ENCODE peak calls at places on chromosomes 1 and 21, in four cellular contexts. V is IMR-90, B is A549, W is GM12878. X is an unnamed sample.

GRCh38 chr1:219340796-219341195 is 167.1 kb downstream of the LYPLAL1 start:
- DNase-seq in V (peak), B (no peak), W (no peak), X (no peak)

GRCh38 chr1:1680912-1681273 is 11.7 kb downstream of the SLC35E2B start:
- DNase-seq in B (no peak), V (no peak), W (no peak), X (peak)

GRCh38 chr1:156241926-156242325 is at the start of gene BGLAP:
- DNase-seq in W (no peak), V (no peak), B (no peak), X (no peak)

GRCh38 chr1:107153033-107153432 is 12.2 kb downstream of the NTNG1 start:
- DNase-seq in B (no peak), V (no peak), W (no peak), X (no peak)

GRCh38 chr1:225820522-225821120 is 10.7 kb downstream of the EPHX1 start:
- DNase-seq in W (no peak), V (no peak), B (no peak), X (no peak)

GRCh38 chr1:26541431-26541815 is 11.9 kb downstream of the RPS6KA1 start:
- DNase-seq in V (no peak), W (no peak), B (no peak), X (no peak)

GRCh38 chr1:44801491-44802305 is 1.5 kb downstream of the PLK3 start:
- DNase-seq in B (no peak), V (no peak), W (no peak), X (peak)

GRCh38 chr1:171210355-171210754 is 25.3 kb downstream of the FMO2 start:
- DNase-seq in V (no peak), B (no peak), W (no peak), X (no peak)

GRCh38 chr1:81679972-81680371 is 120.8 kb upstream of the ADGRL2 start:
- DNase-seq in W (no peak), V (peak), B (no peak), X (no peak)

GRCh38 chr1:90823686-90824085 is 106.6 kb upstream of the BARHL2 start:
- DNase-seq in B (no peak), W (no peak), V (no peak), X (no peak)

GRCh38 chr1:17339521-17339920 is 31.5 kb downstream of the PADI4 start:
- DNase-seq in W (no peak), B (no peak), V (no peak), X (no peak)

GRCh38 chr1:201916649-201917249 is 28.1 kb downstream of the SHISA4 start:
- DNase-seq in V (peak), B (peak), W (no peak), X (peak)

GRCh38 chr1:50978144-50978851 is 8.3 kb downstream of the CDKN2C start:
- DNase-seq in B (no peak), W (no peak), V (peak), X (peak)

GRCh38 chr1:219952361-219952760 is 24.0 kb upstream of the SLC30A10 start:
- DNase-seq in V (no peak), B (no peak), W (no peak), X (no peak)

GRCh38 chr1:23904748-23905357 is 8.3 kb downstream of the CNR2 start:
- DNase-seq in B (no peak), V (no peak), W (peak), X (no peak)
- TF ChIP-seq ELK1 in B (no peak), V (no peak), W (no peak), X (no peak)

DNA sequence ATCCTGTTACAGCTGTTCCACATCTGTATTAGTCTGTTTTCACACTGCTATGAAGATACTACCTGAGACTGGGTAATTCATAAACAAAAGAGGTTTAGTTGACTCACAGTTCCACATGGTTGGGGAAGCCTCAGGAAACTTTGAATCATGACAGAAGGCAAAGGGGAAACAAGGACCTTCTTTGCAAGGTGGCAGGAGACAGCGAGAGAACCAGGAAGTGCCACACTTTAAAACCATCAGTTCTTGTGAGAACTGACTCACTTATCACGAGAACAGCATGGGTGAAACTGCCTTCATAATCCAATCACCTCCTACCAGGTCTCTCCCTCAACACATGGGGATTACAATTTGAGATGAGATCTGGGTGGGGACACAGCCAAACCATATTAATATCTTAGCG is 110.3 kb upstream of the TRABD2B start:
- DNase-seq in V (no peak), B (no peak), W (no peak), X (no peak)
- TF ChIP-seq ELK1 in V (no peak), B (no peak), W (no peak), X (no peak)

GRCh38 chr1:211525101-211525676 is 33.2 kb upstream of the RD3 start:
- DNase-seq in V (no peak), B (no peak), W (no peak), X (no peak)

GRCh38 chr1:211527888-211528287 is 35.9 kb upstream of the RD3 start:
- DNase-seq in V (no peak), B (no peak), W (no peak), X (no peak)

GRCh38 chr1:211526101-211526500 is 34.1 kb upstream of the RD3 start:
- DNase-seq in B (no peak), V (no peak), W (no peak), X (no peak)

GRCh38 chr1:211529011-211529410 is 37.0 kb upstream of the RD3 start:
- DNase-seq in B (no peak), V (no peak), W (no peak), X (no peak)

DNA sequence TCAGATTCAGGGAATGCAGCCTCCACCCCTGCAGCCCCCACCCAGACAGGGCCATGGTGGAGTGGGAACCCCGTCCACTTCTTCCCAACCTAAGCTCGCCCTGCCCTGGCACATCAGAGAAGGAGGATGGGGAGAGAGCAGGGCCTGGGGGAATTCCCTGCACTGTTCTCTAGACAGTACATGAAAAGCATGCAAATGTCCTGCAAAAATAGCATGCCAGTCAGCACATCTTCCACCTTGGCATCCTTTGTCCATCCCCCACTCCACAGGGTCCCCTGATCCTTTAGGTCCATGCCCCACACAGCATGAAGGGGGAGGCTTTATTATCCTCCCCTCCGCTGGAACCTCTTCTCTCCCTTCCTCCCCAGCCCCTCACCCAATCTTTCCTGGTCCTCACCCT is 35.0 kb upstream of the RD3 start:
- DNase-seq in W (no peak), B (no peak), V (no peak), X (no peak)
- TF ChIP-seq ELK1 in W (no peak), B (no peak), V (no peak), X (no peak)

DNA sequence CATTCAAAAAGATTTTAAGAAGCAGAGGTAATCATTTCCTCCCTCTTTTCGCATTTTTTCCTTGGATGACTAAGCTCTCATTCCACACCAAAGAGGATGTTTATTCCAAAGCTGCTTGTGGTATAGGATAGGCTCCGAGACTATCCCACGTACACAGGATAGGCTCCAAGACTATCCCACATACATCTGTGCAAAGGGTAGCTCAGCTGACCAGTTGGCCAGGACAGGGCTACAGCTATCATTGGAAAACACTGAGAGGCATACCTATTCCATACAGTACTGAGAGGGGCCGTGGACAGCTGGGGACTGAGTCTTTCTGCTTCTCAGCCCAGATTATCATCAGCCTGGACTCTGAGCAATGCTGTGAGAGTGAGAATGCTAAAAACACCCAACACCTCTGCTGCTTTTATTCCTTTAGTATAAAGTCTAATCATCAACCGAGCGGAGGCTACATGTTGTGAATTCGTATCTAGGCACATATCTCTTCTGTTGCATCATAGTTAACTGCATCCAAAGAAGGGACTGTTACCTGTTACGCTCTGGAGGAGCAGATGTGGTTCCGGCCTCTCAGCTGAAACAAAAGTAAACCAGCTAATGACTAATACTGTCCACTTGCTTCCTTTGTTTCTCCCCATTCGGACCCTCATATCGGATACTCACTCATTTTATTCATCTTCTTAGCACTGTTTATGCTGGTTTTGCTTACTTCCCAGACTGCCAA is 141.0 kb downstream of the TNFSF18 start:
- DNase-seq in V (peak), W (no peak), B (peak), X (no peak)
- TF ChIP-seq ELK1 in V (no peak), W (no peak), B (no peak), X (no peak)

GRCh38 chr21:42665484-42665883 is 12.1 kb downstream of the PDE9A start:
- DNase-seq in W (no peak), V (no peak), B (no peak), X (no peak)

GRCh38 chr21:42666023-42666747 is 12.8 kb downstream of the PDE9A start:
- DNase-seq in W (no peak), B (peak), V (no peak), X (peak)

GRCh38 chr21:42664614-42665013 is 11.2 kb downstream of the PDE9A start:
- DNase-seq in V (no peak), B (no peak), W (no peak), X (no peak)

GRCh38 chr21:42663860-42664535 is 10.6 kb downstream of the PDE9A start:
- DNase-seq in V (no peak), W (no peak), B (no peak), X (no peak)

DNA sequence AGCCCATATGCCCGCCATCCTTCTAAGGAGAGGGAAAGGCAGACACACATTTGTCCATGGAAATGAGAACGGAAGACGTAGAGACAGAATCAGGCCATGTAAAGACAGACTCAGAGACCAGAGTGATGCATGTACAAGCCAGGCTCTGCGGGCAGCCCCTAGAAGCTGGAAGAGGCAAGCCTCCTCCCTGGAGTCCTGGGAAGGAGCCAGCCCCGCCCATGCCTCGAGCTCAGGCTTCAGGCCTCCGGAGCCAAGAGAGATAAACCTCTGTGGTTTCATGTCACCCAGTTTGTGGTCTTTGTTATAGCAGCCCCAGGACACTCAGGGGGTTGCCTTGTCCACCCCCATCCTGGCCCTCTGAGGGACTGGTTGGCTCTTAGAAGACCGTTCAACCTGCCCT is 11.6 kb downstream of the PDE9A start:
- DNase-seq in W (no peak), V (no peak), B (no peak), X (peak)
- TF ChIP-seq ELK1 in W (no peak), V (no peak), B (no peak), X (no peak)

DNA sequence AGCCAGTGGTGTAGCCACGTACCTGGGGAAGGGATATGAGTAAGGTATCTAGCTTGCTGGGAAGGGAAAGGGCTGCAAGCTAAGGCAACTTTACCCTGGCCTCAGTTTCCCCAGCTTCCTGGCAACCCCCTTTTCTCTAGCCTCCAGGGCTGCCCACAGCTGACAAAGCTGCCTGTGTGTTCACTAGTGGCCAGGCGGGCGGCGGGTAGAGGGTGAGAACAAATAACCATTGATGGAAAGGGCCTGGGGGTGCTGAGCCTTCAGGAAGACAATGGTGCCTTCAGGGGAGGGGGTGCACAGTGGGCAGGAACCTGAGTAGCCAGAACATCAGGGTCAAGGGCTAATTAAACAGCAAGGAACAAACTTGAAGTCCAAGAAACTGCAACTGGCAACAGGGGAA is 6.1 kb downstream of the CERS2 start:
- DNase-seq in V (no peak), W (no peak), B (no peak), X (no peak)
- TF ChIP-seq ELK1 in V (no peak), W (no peak), B (no peak), X (no peak)

GRCh38 chr1:112689196-112689841 is 14.9 kb downstream of the MOV10 start:
- DNase-seq in B (no peak), V (no peak), W (no peak), X (no peak)
- TF ChIP-seq ELK1 in B (no peak), V (no peak), W (no peak), X (no peak)

GRCh38 chr1:234553241-234554156 is 56.5 kb downstream of the IRF2BP2 start:
- DNase-seq in W (no peak), B (no peak), V (peak), X (peak)
- TF ChIP-seq ELK1 in W (no peak), B (no peak), V (no peak), X (no peak)

GRCh38 chr1:199044191-199044590 is 405.4 kb downstream of the PTPRC start:
- DNase-seq in W (no peak), B (no peak), V (no peak), X (no peak)
- TF ChIP-seq ELK1 in W (no peak), B (no peak), V (no peak), X (no peak)